ENCODE peak calls at places on chromosomes 6 and 20, in eight cellular contexts. F is stimulated activated CD4-positive, alpha-beta T cell treated with anti-CD3 and anti-CD28 coated beads, Interleukin-15, amount 100 ng/mL, for 24 hours; G is EH; K is dorsolateral prefrontal cortex; W is hippocampal formation; O is coronary artery; T is BE2C; A is fibroblast of the conjunctiva. S is an unnamed sample.

GRCh38 chr6:152642578-152643375 is 5.6 kb upstream of the SYNE1 start:
- DNase-seq in K (peak), F (peak), G (peak), T (peak), O (no peak), W (peak), A (peak), S (peak)

GRCh38 chr6:89216411-89216810 is 747 bp downstream of the GABRR1 start:
- DNase-seq in T (no peak), F (no peak), A (no peak), G (no peak), W (no peak), O (no peak), K (no peak), S (no peak)

GRCh38 chr6:53581161-53581560 is 36.3 kb upstream of the GCLC start:
- DNase-seq in F (no peak), K (no peak), O (no peak), A (no peak), G (peak), W (no peak), T (no peak), S (peak)

GRCh38 chr6:115190534-115190933 is 847.7 kb upstream of the HS3ST5 start:
- DNase-seq in K (no peak), A (no peak), W (no peak), F (no peak), O (no peak), G (no peak), T (no peak), S (no peak)

GRCh38 chr20:5781798-5782750 is 31.9 kb downstream of the SHLD1 start:
- DNase-seq in K (no peak), F (no peak), A (no peak), G (no peak), W (no peak), T (no peak), O (no peak), S (no peak)

GRCh38 chr6:41705996-41706835 is 29.2 kb downstream of the TFEB start:
- DNase-seq in A (peak), F (peak), G (peak), T (peak), W (peak), O (peak), K (peak), S (peak)

GRCh38 chr6:57262901-57263694 is 41.0 kb upstream of the RAB23 start:
- DNase-seq in G (peak), A (peak), F (no peak), T (no peak), W (no peak), K (no peak), O (no peak), S (peak)

GRCh38 chr6:53647437-53648094 is 18.0 kb downstream of the KLHL31 start:
- DNase-seq in G (no peak), A (no peak), T (no peak), K (no peak), O (no peak), F (peak), W (no peak), S (no peak)

GRCh38 chr20:48945840-48946514 is 24.5 kb downstream of the ARFGEF2 start:
- DNase-seq in G (peak), K (no peak), T (no peak), W (no peak), A (no peak), F (no peak), O (no peak), S (peak)

GRCh38 chr20:6074145-6074561 is 20.3 kb upstream of the LRRN4 start:
- DNase-seq in K (no peak), W (no peak), O (no peak), T (peak), G (peak), A (no peak), F (no peak), S (peak)

GRCh38 chr6:2193931-2194330 is 51.5 kb downstream of the GMDS start:
- DNase-seq in K (no peak), T (no peak), F (no peak), O (no peak), A (no peak), G (no peak), W (no peak), S (no peak)

GRCh38 chr6:35089216-35089934 is 51.8 kb downstream of the TCP11 start:
- DNase-seq in O (peak), G (no peak), K (no peak), T (no peak), A (no peak), F (no peak), W (no peak), S (no peak)

GRCh38 chr6:39451831-39452230 is 129.3 kb upstream of the KCNK16 start:
- DNase-seq in O (no peak), T (no peak), G (no peak), W (no peak), F (peak), K (no peak), A (no peak), S (no peak)

GRCh38 chr6:78810146-78810545 is 57.2 kb upstream of the IRAK1BP1 start:
- DNase-seq in F (no peak), T (peak), K (no peak), G (peak), A (peak), W (no peak), O (no peak), S (peak)

GRCh38 chr6:88730602-88731001 is 232.8 kb downstream of the RNGTT start:
- DNase-seq in A (no peak), F (no peak), O (no peak), G (peak), T (no peak), K (no peak), W (no peak), S (peak)

GRCh38 chr6:134123666-134124208 is 71.3 kb upstream of the SLC2A12 start:
- DNase-seq in G (peak), W (no peak), O (no peak), T (peak), A (peak), K (no peak), F (no peak), S (peak)

GRCh38 chr20:50445367-50446151 is 64.6 kb upstream of the PTPN1 start:
- DNase-seq in F (no peak), T (no peak), G (no peak), W (no peak), A (no peak), O (no peak), K (no peak), S (no peak)

GRCh38 chr6:26388441-26388840 is 5.5 kb downstream of the BTN2A2 start:
- DNase-seq in A (no peak), O (no peak), W (no peak), F (no peak), T (no peak), K (no peak), G (peak), S (no peak)

GRCh38 chr20:7903429-7903828 is 36.8 kb downstream of the HAO1 start:
- DNase-seq in A (no peak), G (no peak), K (no peak), O (no peak), F (no peak), W (no peak), T (no peak), S (no peak)